ENCODE peak calls at places on chromosome 12, in ten cellular contexts. B, D, K, P, Y, M, E, H, W and O are unnamed samples.

GRCh38 chr12:71626098-71626497 is 37.5 kb downstream of the ZFC3H1 start:
- DNase-seq in B (no peak), D (no peak), K (no peak), P (peak), Y (no peak), M (no peak), E (no peak), H (no peak), W (no peak), O (no peak)

GRCh38 chr12:74890237-74890599 is 319.4 kb downstream of the KCNC2 start:
- DNase-seq in B (no peak), D (peak), K (no peak), P (peak), Y (peak), M (peak), E (no peak), H (peak), W (peak), O (peak)

GRCh38 chr12:132398386-132398991 is 69.1 kb upstream of the GALNT9 start:
- DNase-seq in B (no peak), D (no peak), K (no peak), P (no peak), Y (no peak), M (no peak), E (no peak), H (no peak), W (no peak), O (no peak)

GRCh38 chr12:113589437-113589836 is 117.8 kb upstream of the LHX5 start:
- DNase-seq in B (no peak), D (no peak), K (no peak), P (no peak), Y (no peak), M (no peak), E (no peak), H (no peak), W (no peak), O (no peak)

GRCh38 chr12:119840617-119841016 is 36.5 kb downstream of the CIT start:
- DNase-seq in B (no peak), D (no peak), K (no peak), P (no peak), Y (no peak), M (no peak), E (no peak), H (no peak), W (no peak), O (no peak)

GRCh38 chr12:51847830-51848727 is at the start of gene FIGNL2:
- DNase-seq in B (no peak), D (no peak), K (peak), P (no peak), Y (no peak), M (no peak), E (no peak), H (no peak), W (no peak), O (no peak)

GRCh38 chr12:65720136-65720535 is 104.1 kb upstream of the HMGA2 start:
- DNase-seq in B (no peak), D (no peak), K (no peak), P (peak), Y (no peak), M (peak), E (no peak), H (no peak), W (peak), O (no peak)

GRCh38 chr12:118299791-118300460 is 72.8 kb downstream of the TAOK3 start:
- DNase-seq in B (no peak), D (no peak), K (no peak), P (no peak), Y (no peak), M (no peak), E (no peak), H (no peak), W (no peak), O (no peak)

GRCh38 chr12:93419388-93420034 is 22.2 kb downstream of the UBE2N start:
- DNase-seq in B (no peak), D (peak), K (no peak), P (peak), Y (peak), M (peak), E (no peak), H (peak), W (peak), O (peak)

GRCh38 chr12:67069451-67070306 is 199.5 kb upstream of the CAND1 start:
- DNase-seq in B (peak), D (no peak), K (peak), P (no peak), Y (peak), M (no peak), E (no peak), H (no peak), W (no peak), O (peak)

GRCh38 chr12:25404955-25405354 is 148.1 kb downstream of the LMNTD1 start:
- DNase-seq in B (no peak), D (no peak), K (no peak), P (no peak), Y (no peak), M (no peak), E (no peak), H (no peak), W (no peak), O (no peak)

GRCh38 chr12:116525418-116526001 is 33.7 kb upstream of the MAP1LC3B2 start:
- DNase-seq in B (no peak), D (peak), K (no peak), P (peak), Y (peak), M (peak), E (no peak), H (peak), W (peak), O (peak)

GRCh38 chr12:56315256-56315625 is 547 bp downstream of the CNPY2 start:
- DNase-seq in B (no peak), D (no peak), K (peak), P (no peak), Y (no peak), M (no peak), E (no peak), H (no peak), W (no peak), O (no peak)

GRCh38 chr12:48580831-48581230 is 11.0 kb upstream of the LALBA start:
- DNase-seq in B (no peak), D (no peak), K (no peak), P (no peak), Y (no peak), M (no peak), E (no peak), H (no peak), W (no peak), O (no peak)

GRCh38 chr12:51391047-51391837 is at the start of gene GALNT6:
- DNase-seq in B (peak), D (no peak), K (peak), P (no peak), Y (peak), M (no peak), E (peak), H (no peak), W (no peak), O (peak)

GRCh38 chr12:69619050-69619449 is 8.3 kb upstream of the LRRC10 start:
- DNase-seq in B (no peak), D (no peak), K (no peak), P (peak), Y (no peak), M (no peak), E (no peak), H (no peak), W (no peak), O (no peak)

GRCh38 chr12:62562892-62563291 is 96.3 kb downstream of the MON2 start:
- DNase-seq in B (no peak), D (peak), K (no peak), P (peak), Y (no peak), M (peak), E (no peak), H (no peak), W (no peak), O (peak)

GRCh38 chr12:3933819-3934192 is 60.6 kb upstream of the PARP11 start:
- DNase-seq in B (no peak), D (no peak), K (no peak), P (no peak), Y (no peak), M (no peak), E (no peak), H (no peak), W (no peak), O (no peak)

GRCh38 chr12:66168410-66168809 is 1.4 kb downstream of the TMBIM4 start:
- DNase-seq in B (no peak), D (no peak), K (no peak), P (no peak), Y (no peak), M (no peak), E (no peak), H (no peak), W (no peak), O (no peak)

GRCh38 chr12:112005419-112006395 is 7.3 kb downstream of the TMEM116 start:
- DNase-seq in B (no peak), D (no peak), K (no peak), P (no peak), Y (no peak), M (no peak), E (no peak), H (no peak), W (no peak), O (peak)